ENCODE peak calls at places on chromosomes 3 and 15, in five cellular contexts. O is mucosa of descending colon, F is A673, J is neural crest cell, G is endothelial cell. H is an unnamed sample.

GRCh38 chr3:169243122-169243521 is 420.4 kb downstream of the MECOM start:
- DNase-seq in O (no peak), F (peak; percentile 83), J (no peak), G (no peak), H (no peak)

GRCh38 chr3:123745184-123745855 is 138.8 kb downstream of the MYLK start:
- DNase-seq in O (no peak), F (peak; percentile 52), J (no peak), G (no peak), H (no peak)

GRCh38 chr3:32583708-32584107 is 13.1 kb upstream of the DYNC1LI1 start:
- DNase-seq in O (no peak), F (no peak), J (no peak), G (no peak), H (peak; percentile 88)

GRCh38 chr3:146554168-146554760 is 9.9 kb upstream of the PLSCR1 start:
- DNase-seq in O (no peak), F (no peak), J (no peak), G (no peak), H (no peak)

GRCh38 chr15:75590239-75590638 is 11.1 kb upstream of the PTPN9 start:
- DNase-seq in O (no peak), F (no peak), J (no peak), G (no peak), H (no peak)

GRCh38 chr3:18556001-18556408 is 130.9 kb upstream of the SATB1 start:
- DNase-seq in O (no peak), F (no peak), J (no peak), G (no peak), H (no peak)

GRCh38 chr3:143150979-143151726 is 31.6 kb downstream of the CHST2 start:
- DNase-seq in O (no peak), F (no peak), J (no peak), G (no peak), H (no peak)

GRCh38 chr3:195106418-195106906 is 164.5 kb downstream of the XXYLT1 start:
- DNase-seq in O (peak; percentile 77), F (peak; percentile 78), J (peak; percentile 68), G (peak; percentile 80), H (peak; percentile 33)

GRCh38 chr3:64223809-64224570 is 1.3 kb downstream of the PRICKLE2 start:
- DNase-seq in O (no peak), F (no peak), J (no peak), G (no peak), H (peak; percentile 59)

GRCh38 chr3:121477589-121477988 is 68.2 kb downstream of the POLQ start:
- DNase-seq in O (no peak), F (peak; percentile 21), J (no peak), G (no peak), H (peak; percentile 74)

GRCh38 chr3:71924721-71925120 is 139.8 kb upstream of the PROK2 start:
- DNase-seq in O (no peak), F (no peak), J (no peak), G (no peak), H (no peak)

GRCh38 chr3:71928215-71928614 is 143.3 kb upstream of the PROK2 start:
- DNase-seq in O (no peak), F (no peak), J (no peak), G (no peak), H (no peak)

GRCh38 chr3:71927505-71928066 is 142.6 kb upstream of the PROK2 start:
- DNase-seq in O (no peak), F (no peak), J (no peak), G (no peak), H (no peak)

GRCh38 chr3:71926690-71927089 is 141.7 kb upstream of the PROK2 start:
- DNase-seq in O (no peak), F (no peak), J (no peak), G (no peak), H (no peak)

GRCh38 chr3:71926242-71926560 is 141.3 kb upstream of the PROK2 start:
- DNase-seq in O (no peak), F (no peak), J (no peak), G (peak; percentile 28), H (no peak)
- TF ChIP-seq CTCF in O (peak; percentile 13), F (no peak), J (peak; percentile 69), G (peak; percentile 36), H (peak; percentile 38)

DNA sequence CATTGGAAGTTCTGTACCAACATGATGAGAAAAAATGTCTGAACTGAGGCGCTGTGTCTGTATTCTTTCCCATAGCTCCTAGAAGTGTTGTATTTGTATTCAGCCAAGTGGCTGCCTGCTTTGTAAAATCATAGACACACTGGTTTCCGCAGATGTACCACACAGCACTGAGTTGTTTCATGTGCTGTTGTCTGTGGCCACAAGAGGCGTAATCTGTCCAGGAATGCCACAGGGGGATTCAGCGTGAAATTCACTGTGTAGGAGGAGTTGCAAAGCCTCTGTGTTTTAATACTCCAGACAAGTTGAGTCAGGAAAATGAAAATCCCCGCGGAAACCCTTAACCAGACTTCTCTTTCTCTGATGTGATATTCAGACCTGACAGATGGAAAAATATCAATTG is 462.2 kb downstream of the NSUN3 start:
- DNase-seq in O (no peak), F (peak; percentile 49), J (peak; percentile 21), G (no peak), H (no peak)
- TF ChIP-seq CTCF in O (no peak), F (peak; percentile 64), J (peak; percentile 64), G (no peak), H (no peak)

GRCh38 chr3:197367081-197367780 is 68.8 kb upstream of the DLG1 start:
- DNase-seq in O (no peak), F (peak; percentile 54), J (no peak), G (no peak), H (peak; percentile 39)
- TF ChIP-seq CTCF in O (no peak), F (no peak), J (no peak), G (no peak), H (no peak)

DNA sequence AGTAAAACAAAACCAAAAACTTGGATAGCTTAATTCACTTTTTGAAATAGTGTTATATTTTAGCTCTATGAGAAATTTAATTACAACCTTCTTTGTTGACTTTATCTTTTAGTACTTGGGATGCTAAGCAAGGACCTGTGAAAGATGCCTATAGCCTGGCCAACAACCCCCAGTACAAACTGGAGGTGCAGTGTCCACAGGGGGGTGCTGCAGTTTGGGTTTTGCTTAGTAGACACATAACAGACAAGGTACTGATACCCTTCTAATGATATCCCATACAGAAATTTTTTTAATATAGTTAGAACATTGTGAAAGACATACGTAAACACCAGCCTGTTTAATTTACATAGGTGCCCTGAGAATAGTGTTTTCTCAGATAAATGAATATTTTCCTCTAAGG is 35.3 kb downstream of the CAPN7 start:
- DNase-seq in O (no peak), F (peak; percentile 42), J (no peak), G (peak; percentile 24), H (no peak)
- TF ChIP-seq CTCF in O (no peak), F (peak; percentile 59), J (peak; percentile 32), G (no peak), H (peak; percentile 65)